ENCODE peak calls at places on chromosome 19, in four cellular contexts. One of them, this sample, is unnamed.

GRCh38 chr19:54208784-54209057 is 8.1 kb downstream of the RPS9 start:
- DNase-seq in NCI-H524 treated with DMSO at 0.1 percent for 48 hours: no peak
- DNase-seq in right lobe of liver: no peak
- DNase-seq in activated T-helper 2 cell treated with anti-CD3 and anti-CD28 coated beads, Interferon-gamma antibody, Interleukin-2, Interleukin-4, amounts not matched to agents 10 μg/mL and 5 μg/mL and 100 μg/mL, durations not matched to agents 14 hours and 24 hours and 36 hours: no peak
- DNase-seq in this sample: no peak

GRCh38 chr19:32537626-32538025 is 43.4 kb upstream of the PDCD5 start:
- DNase-seq in NCI-H524 treated with DMSO at 0.1 percent for 48 hours: no peak
- DNase-seq in right lobe of liver: no peak
- DNase-seq in activated T-helper 2 cell treated with anti-CD3 and anti-CD28 coated beads, Interferon-gamma antibody, Interleukin-2, Interleukin-4, amounts not matched to agents 10 μg/mL and 5 μg/mL and 100 μg/mL, durations not matched to agents 14 hours and 24 hours and 36 hours: no peak
- DNase-seq in this sample: no peak

GRCh38 chr19:4121815-4122214 is 2.1 kb downstream of the MAP2K2 start:
- DNase-seq in NCI-H524 treated with DMSO at 0.1 percent for 48 hours: no peak
- DNase-seq in right lobe of liver: no peak
- DNase-seq in activated T-helper 2 cell treated with anti-CD3 and anti-CD28 coated beads, Interferon-gamma antibody, Interleukin-2, Interleukin-4, amounts not matched to agents 10 μg/mL and 5 μg/mL and 100 μg/mL, durations not matched to agents 14 hours and 24 hours and 36 hours: no peak
- DNase-seq in this sample: no peak

GRCh38 chr19:53537523-53538377 is at the start of gene ZNF331:
- DNase-seq in NCI-H524 treated with DMSO at 0.1 percent for 48 hours: no peak
- DNase-seq in right lobe of liver: peak
- DNase-seq in activated T-helper 2 cell treated with anti-CD3 and anti-CD28 coated beads, Interferon-gamma antibody, Interleukin-2, Interleukin-4, amounts not matched to agents 10 μg/mL and 5 μg/mL and 100 μg/mL, durations not matched to agents 14 hours and 24 hours and 36 hours: peak
- DNase-seq in this sample: peak

GRCh38 chr19:19140476-19140875 is 2.2 kb upstream of the TMEM161A start:
- DNase-seq in NCI-H524 treated with DMSO at 0.1 percent for 48 hours: no peak
- DNase-seq in right lobe of liver: no peak
- DNase-seq in activated T-helper 2 cell treated with anti-CD3 and anti-CD28 coated beads, Interferon-gamma antibody, Interleukin-2, Interleukin-4, amounts not matched to agents 10 μg/mL and 5 μg/mL and 100 μg/mL, durations not matched to agents 14 hours and 24 hours and 36 hours: no peak
- DNase-seq in this sample: peak

GRCh38 chr19:48844472-48844871 is 8.2 kb upstream of the HSD17B14 start:
- DNase-seq in NCI-H524 treated with DMSO at 0.1 percent for 48 hours: no peak
- DNase-seq in right lobe of liver: no peak
- DNase-seq in activated T-helper 2 cell treated with anti-CD3 and anti-CD28 coated beads, Interferon-gamma antibody, Interleukin-2, Interleukin-4, amounts not matched to agents 10 μg/mL and 5 μg/mL and 100 μg/mL, durations not matched to agents 14 hours and 24 hours and 36 hours: no peak
- DNase-seq in this sample: peak

GRCh38 chr19:17775991-17776803 is 18.7 kb upstream of the B3GNT3 start:
- DNase-seq in NCI-H524 treated with DMSO at 0.1 percent for 48 hours: no peak
- DNase-seq in right lobe of liver: no peak
- DNase-seq in activated T-helper 2 cell treated with anti-CD3 and anti-CD28 coated beads, Interferon-gamma antibody, Interleukin-2, Interleukin-4, amounts not matched to agents 10 μg/mL and 5 μg/mL and 100 μg/mL, durations not matched to agents 14 hours and 24 hours and 36 hours: no peak
- DNase-seq in this sample: no peak

GRCh38 chr19:10270180-10270615 is 722 bp upstream of the ICAM1 start:
- DNase-seq in NCI-H524 treated with DMSO at 0.1 percent for 48 hours: no peak
- DNase-seq in right lobe of liver: peak
- DNase-seq in activated T-helper 2 cell treated with anti-CD3 and anti-CD28 coated beads, Interferon-gamma antibody, Interleukin-2, Interleukin-4, amounts not matched to agents 10 μg/mL and 5 μg/mL and 100 μg/mL, durations not matched to agents 14 hours and 24 hours and 36 hours: peak
- DNase-seq in this sample: no peak

GRCh38 chr19:367561-367960 is 23.0 kb upstream of the MIER2 start:
- DNase-seq in NCI-H524 treated with DMSO at 0.1 percent for 48 hours: no peak
- DNase-seq in right lobe of liver: no peak
- DNase-seq in activated T-helper 2 cell treated with anti-CD3 and anti-CD28 coated beads, Interferon-gamma antibody, Interleukin-2, Interleukin-4, amounts not matched to agents 10 μg/mL and 5 μg/mL and 100 μg/mL, durations not matched to agents 14 hours and 24 hours and 36 hours: no peak
- DNase-seq in this sample: no peak

GRCh38 chr19:45952691-45953505 is 20.8 kb downstream of the NOVA2 start:
- DNase-seq in NCI-H524 treated with DMSO at 0.1 percent for 48 hours: peak
- DNase-seq in right lobe of liver: peak
- DNase-seq in activated T-helper 2 cell treated with anti-CD3 and anti-CD28 coated beads, Interferon-gamma antibody, Interleukin-2, Interleukin-4, amounts not matched to agents 10 μg/mL and 5 μg/mL and 100 μg/mL, durations not matched to agents 14 hours and 24 hours and 36 hours: peak
- DNase-seq in this sample: peak

GRCh38 chr19:6649189-6649588 is 20.8 kb downstream of the TNFSF14 start:
- DNase-seq in NCI-H524 treated with DMSO at 0.1 percent for 48 hours: no peak
- DNase-seq in right lobe of liver: no peak
- DNase-seq in activated T-helper 2 cell treated with anti-CD3 and anti-CD28 coated beads, Interferon-gamma antibody, Interleukin-2, Interleukin-4, amounts not matched to agents 10 μg/mL and 5 μg/mL and 100 μg/mL, durations not matched to agents 14 hours and 24 hours and 36 hours: no peak
- DNase-seq in this sample: no peak

GRCh38 chr19:23259961-23260360 is 9.8 kb upstream of the ZNF724 start:
- DNase-seq in NCI-H524 treated with DMSO at 0.1 percent for 48 hours: no peak
- DNase-seq in right lobe of liver: no peak
- DNase-seq in activated T-helper 2 cell treated with anti-CD3 and anti-CD28 coated beads, Interferon-gamma antibody, Interleukin-2, Interleukin-4, amounts not matched to agents 10 μg/mL and 5 μg/mL and 100 μg/mL, durations not matched to agents 14 hours and 24 hours and 36 hours: no peak
- DNase-seq in this sample: no peak

GRCh38 chr19:7224205-7224833 is 69.9 kb downstream of the INSR start:
- DNase-seq in NCI-H524 treated with DMSO at 0.1 percent for 48 hours: no peak
- DNase-seq in right lobe of liver: peak
- DNase-seq in activated T-helper 2 cell treated with anti-CD3 and anti-CD28 coated beads, Interferon-gamma antibody, Interleukin-2, Interleukin-4, amounts not matched to agents 10 μg/mL and 5 μg/mL and 100 μg/mL, durations not matched to agents 14 hours and 24 hours and 36 hours: no peak
- DNase-seq in this sample: peak

GRCh38 chr19:19146000-19146608 is 7.8 kb upstream of the TMEM161A start:
- DNase-seq in NCI-H524 treated with DMSO at 0.1 percent for 48 hours: peak
- DNase-seq in right lobe of liver: peak
- DNase-seq in activated T-helper 2 cell treated with anti-CD3 and anti-CD28 coated beads, Interferon-gamma antibody, Interleukin-2, Interleukin-4, amounts not matched to agents 10 μg/mL and 5 μg/mL and 100 μg/mL, durations not matched to agents 14 hours and 24 hours and 36 hours: peak
- DNase-seq in this sample: no peak

GRCh38 chr19:18477042-18477760 is 39.3 kb upstream of the ISYNA1 start:
- DNase-seq in NCI-H524 treated with DMSO at 0.1 percent for 48 hours: no peak
- DNase-seq in right lobe of liver: no peak
- DNase-seq in activated T-helper 2 cell treated with anti-CD3 and anti-CD28 coated beads, Interferon-gamma antibody, Interleukin-2, Interleukin-4, amounts not matched to agents 10 μg/mL and 5 μg/mL and 100 μg/mL, durations not matched to agents 14 hours and 24 hours and 36 hours: no peak
- DNase-seq in this sample: no peak

GRCh38 chr19:29704562-29705558 is 10.2 kb downstream of the C19orf12 start:
- DNase-seq in NCI-H524 treated with DMSO at 0.1 percent for 48 hours: no peak
- DNase-seq in right lobe of liver: no peak
- DNase-seq in activated T-helper 2 cell treated with anti-CD3 and anti-CD28 coated beads, Interferon-gamma antibody, Interleukin-2, Interleukin-4, amounts not matched to agents 10 μg/mL and 5 μg/mL and 100 μg/mL, durations not matched to agents 14 hours and 24 hours and 36 hours: no peak
- DNase-seq in this sample: no peak

GRCh38 chr19:54725321-54725720 is 1.1 kb downstream of the KIR3DL3 start:
- DNase-seq in NCI-H524 treated with DMSO at 0.1 percent for 48 hours: no peak
- DNase-seq in right lobe of liver: no peak
- DNase-seq in activated T-helper 2 cell treated with anti-CD3 and anti-CD28 coated beads, Interferon-gamma antibody, Interleukin-2, Interleukin-4, amounts not matched to agents 10 μg/mL and 5 μg/mL and 100 μg/mL, durations not matched to agents 14 hours and 24 hours and 36 hours: no peak
- DNase-seq in this sample: no peak

GRCh38 chr19:40754611-40755247 is 3.7 kb downstream of the SNRPA start:
- DNase-seq in NCI-H524 treated with DMSO at 0.1 percent for 48 hours: no peak
- DNase-seq in right lobe of liver: peak
- DNase-seq in activated T-helper 2 cell treated with anti-CD3 and anti-CD28 coated beads, Interferon-gamma antibody, Interleukin-2, Interleukin-4, amounts not matched to agents 10 μg/mL and 5 μg/mL and 100 μg/mL, durations not matched to agents 14 hours and 24 hours and 36 hours: peak
- DNase-seq in this sample: no peak

GRCh38 chr19:2982983-2983350 is 5.6 kb downstream of the TLE6 start:
- DNase-seq in NCI-H524 treated with DMSO at 0.1 percent for 48 hours: peak
- DNase-seq in right lobe of liver: peak
- DNase-seq in activated T-helper 2 cell treated with anti-CD3 and anti-CD28 coated beads, Interferon-gamma antibody, Interleukin-2, Interleukin-4, amounts not matched to agents 10 μg/mL and 5 μg/mL and 100 μg/mL, durations not matched to agents 14 hours and 24 hours and 36 hours: no peak
- DNase-seq in this sample: peak

GRCh38 chr19:46724468-46724867 is 7.6 kb upstream of the PRKD2 start:
- DNase-seq in NCI-H524 treated with DMSO at 0.1 percent for 48 hours: no peak
- DNase-seq in right lobe of liver: no peak
- DNase-seq in activated T-helper 2 cell treated with anti-CD3 and anti-CD28 coated beads, Interferon-gamma antibody, Interleukin-2, Interleukin-4, amounts not matched to agents 10 μg/mL and 5 μg/mL and 100 μg/mL, durations not matched to agents 14 hours and 24 hours and 36 hours: no peak
- DNase-seq in this sample: no peak

GRCh38 chr19:40411125-40411842 is 1.9 kb downstream of the PRX start:
- DNase-seq in NCI-H524 treated with DMSO at 0.1 percent for 48 hours: no peak
- DNase-seq in right lobe of liver: no peak
- DNase-seq in activated T-helper 2 cell treated with anti-CD3 and anti-CD28 coated beads, Interferon-gamma antibody, Interleukin-2, Interleukin-4, amounts not matched to agents 10 μg/mL and 5 μg/mL and 100 μg/mL, durations not matched to agents 14 hours and 24 hours and 36 hours: no peak
- DNase-seq in this sample: no peak

GRCh38 chr19:51441410-51442390 is 16.6 kb downstream of the SIGLEC8 start:
- DNase-seq in NCI-H524 treated with DMSO at 0.1 percent for 48 hours: no peak
- DNase-seq in right lobe of liver: no peak
- DNase-seq in activated T-helper 2 cell treated with anti-CD3 and anti-CD28 coated beads, Interferon-gamma antibody, Interleukin-2, Interleukin-4, amounts not matched to agents 10 μg/mL and 5 μg/mL and 100 μg/mL, durations not matched to agents 14 hours and 24 hours and 36 hours: peak
- DNase-seq in this sample: no peak

GRCh38 chr19:47256688-47257410 is 524 bp downstream of the CCDC9 start:
- DNase-seq in NCI-H524 treated with DMSO at 0.1 percent for 48 hours: peak
- DNase-seq in right lobe of liver: peak
- DNase-seq in activated T-helper 2 cell treated with anti-CD3 and anti-CD28 coated beads, Interferon-gamma antibody, Interleukin-2, Interleukin-4, amounts not matched to agents 10 μg/mL and 5 μg/mL and 100 μg/mL, durations not matched to agents 14 hours and 24 hours and 36 hours: peak
- DNase-seq in this sample: peak